ENCODE peak calls at places on chromosomes 16 and 17, in eight cellular contexts. H, Y, J, B, K, S, Q and I are unnamed samples.

GRCh38 chr17:55478971-55479370 is 32.3 kb downstream of the SMIM36 start:
- DNase-seq in H (no peak), Y (no peak), J (no peak), B (no peak), K (no peak), S (no peak), Q (no peak), I (no peak)

GRCh38 chr16:79707867-79708266 is 107.3 kb upstream of the MAF start:
- DNase-seq in H (peak; percentile 30), Y (peak; percentile 78), J (peak; percentile 72), B (no peak), K (no peak), S (peak; percentile 35), Q (peak; percentile 27), I (peak; percentile 51)

GRCh38 chr17:35809855-35810461 is 674 bp downstream of the TAF15 start:
- DNase-seq in H (peak; percentile 66), Y (no peak), J (no peak), B (no peak), K (no peak), S (no peak), Q (peak; percentile 49), I (no peak)

GRCh38 chr16:78915916-78916315 is 684.6 kb downstream of the MAF start:
- DNase-seq in H (no peak), Y (no peak), J (no peak), B (no peak), K (no peak), S (no peak), Q (no peak), I (no peak)

GRCh38 chr17:9074106-9074505 is 52.8 kb downstream of the NTN1 start:
- DNase-seq in H (no peak), Y (peak; percentile 67), J (peak; percentile 85), B (no peak), K (peak; percentile 4), S (no peak), Q (no peak), I (peak; percentile 25)

GRCh38 chr16:78485188-78485898 is 385.9 kb downstream of the WWOX start:
- DNase-seq in H (no peak), Y (no peak), J (no peak), B (no peak), K (no peak), S (no peak), Q (no peak), I (no peak)

GRCh38 chr17:2405247-2405926 is 4.5 kb upstream of the MNT start:
- DNase-seq in H (peak; percentile 53), Y (no peak), J (peak; percentile 70), B (no peak), K (no peak), S (peak; percentile 26), Q (peak; percentile 97), I (no peak)

GRCh38 chr16:84817613-84818012 is 2.2 kb upstream of the CRISPLD2 start:
- DNase-seq in H (no peak), Y (no peak), J (no peak), B (no peak), K (no peak), S (no peak), Q (no peak), I (no peak)

GRCh38 chr16:88681084-88681680 is 5.1 kb downstream of the SNAI3 start:
- DNase-seq in H (no peak), Y (peak; percentile 70), J (peak; percentile 62), B (no peak), K (no peak), S (peak; percentile 61), Q (peak; percentile 14), I (no peak)

GRCh38 chr17:80114758-80115157 is 13.4 kb downstream of the GAA start:
- DNase-seq in H (no peak), Y (no peak), J (no peak), B (no peak), K (no peak), S (no peak), Q (no peak), I (no peak)

GRCh38 chr16:72066747-72067146 is 3.7 kb downstream of the HPR start:
- DNase-seq in H (peak; percentile 54), Y (no peak), J (no peak), B (no peak), K (peak; percentile 13), S (no peak), Q (peak; percentile 15), I (no peak)
- H3K4me1 ChIP-seq in H (no peaks in the 10 kb centered on the region), Y (no peaks in the 10 kb centered on the region), J (peaks cover 6% of the 10 kb centered on the region), B (no peaks in the 10 kb centered on the region), K (no peaks in the 10 kb centered on the region), S (no peaks in the 10 kb centered on the region), Q (no peaks in the 10 kb centered on the region), I (peaks cover 5% of the 10 kb centered on the region)

DNA sequence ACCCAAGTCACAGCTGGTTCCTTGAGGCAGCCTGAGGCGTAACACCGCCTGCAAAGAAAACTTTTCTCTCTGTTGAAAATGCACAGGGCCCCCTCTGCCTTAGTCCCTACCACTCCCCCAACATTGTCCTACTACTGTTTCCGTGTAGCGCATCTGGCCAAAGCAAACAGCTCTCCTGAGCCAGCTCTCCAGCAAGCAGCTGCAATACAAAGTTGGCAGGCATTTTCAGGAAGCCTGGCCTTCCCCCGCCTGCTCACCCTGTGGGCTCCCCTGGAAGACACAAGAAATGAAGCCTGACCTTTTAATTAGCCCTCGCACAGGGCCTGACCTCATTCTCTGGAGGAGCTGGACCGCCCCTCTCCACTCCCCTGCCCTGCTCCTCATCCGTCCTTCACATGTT is 66.7 kb downstream of the SOX9 start:
- DNase-seq in H (no peak), Y (peak; percentile 80), J (no peak), B (no peak), K (no peak), S (peak; percentile 60), Q (no peak), I (peak; percentile 38)
- H3K4me3 ChIP-seq in H (no peak overlapping the region), Y (no peak overlapping the region), J (no peak overlapping the region), B (no peak overlapping the region), K (no peak overlapping the region), S (no peak overlapping the region), Q (no peak overlapping the region), I (no peak overlapping the region)

GRCh38 chr16:68347605-68348004 is 36.8 kb downstream of the PRMT7 start:
- DNase-seq in H (no peak), Y (no peak), J (no peak), B (no peak), K (no peak), S (no peak), Q (no peak), I (no peak)
- H3K4me1 ChIP-seq in H (peaks cover 9% of the 10 kb centered on the region), Y (peaks cover 46% of the 10 kb centered on the region), J (peaks cover 6% of the 10 kb centered on the region), B (no peaks in the 10 kb centered on the region), K (no peaks in the 10 kb centered on the region), S (peaks cover 5% of the 10 kb centered on the region), Q (peaks cover 4% of the 10 kb centered on the region), I (peaks cover 53% of the 10 kb centered on the region)

GRCh38 chr17:51259574-51260236 is at the start of gene MBTD1:
- DNase-seq in H (peak; percentile 97), Y (peak; percentile 97), J (peak; percentile 97), B (peak; percentile 98), K (peak; percentile 99), S (peak; percentile 97), Q (peak; percentile 92), I (peak; percentile 94)

GRCh38 chr17:51256101-51256500 is 3.7 kb downstream of the MBTD1 start:
- DNase-seq in H (peak; percentile 5), Y (no peak), J (no peak), B (no peak), K (no peak), S (no peak), Q (no peak), I (no peak)

GRCh38 chr17:51255673-51256072 is 4.2 kb downstream of the MBTD1 start:
- DNase-seq in H (no peak), Y (no peak), J (no peak), B (no peak), K (no peak), S (no peak), Q (no peak), I (no peak)

GRCh38 chr17:51258756-51259573 is 884 bp downstream of the MBTD1 start:
- DNase-seq in H (peak; percentile 56), Y (no peak), J (peak; percentile 68), B (peak; percentile 52), K (no peak), S (peak; percentile 55), Q (peak; percentile 4), I (peak; percentile 21)

DNA sequence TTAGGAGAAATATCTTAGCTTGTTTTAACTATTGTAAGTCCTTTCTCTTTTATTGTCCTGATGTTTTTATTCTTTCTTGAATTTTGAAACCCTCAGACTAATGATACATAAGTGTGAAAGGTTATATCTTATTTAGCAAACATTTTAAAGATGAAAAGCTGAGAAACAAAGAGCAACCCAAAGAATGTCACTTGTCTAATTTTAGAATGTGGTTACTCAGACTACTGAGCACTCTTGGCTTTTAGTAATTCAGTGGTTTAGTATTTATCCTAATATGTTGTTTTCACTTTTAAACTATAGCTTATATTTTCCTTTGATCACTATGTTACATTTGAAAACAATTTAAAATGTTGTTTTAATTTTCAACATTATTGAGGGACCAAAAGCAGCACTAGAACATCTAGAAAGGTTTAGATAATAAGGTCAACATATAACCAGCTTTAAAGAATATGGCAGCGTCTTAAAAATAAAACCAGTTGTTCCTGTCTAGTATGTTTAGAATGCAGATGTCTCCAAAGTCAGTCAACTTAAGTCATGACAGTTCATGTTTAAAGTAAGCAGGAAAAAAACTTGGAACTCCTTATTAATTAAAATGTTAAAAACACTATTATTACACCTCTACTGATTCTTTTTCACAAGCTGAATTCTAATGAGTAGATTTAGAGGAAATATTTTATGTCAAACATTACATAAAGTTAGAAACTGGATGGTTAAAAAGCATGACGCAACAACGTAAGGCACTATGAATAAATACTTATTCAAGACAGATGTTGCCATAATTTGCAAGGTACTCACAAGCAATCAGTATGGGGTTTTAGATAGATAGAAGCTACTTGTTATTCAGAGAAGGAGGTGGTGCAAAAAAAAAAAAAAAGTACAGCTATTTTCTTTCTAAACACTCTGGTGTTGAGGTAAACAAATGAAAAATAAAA is 2.4 kb downstream of the MBTD1 start:
- DNase-seq in H (no peak), Y (no peak), J (no peak), B (no peak), K (no peak), S (no peak), Q (no peak), I (no peak)
- H3K4me3 ChIP-seq in H (no peak overlapping the region), Y (peak overlapping the region; percentile 99), J (no peak overlapping the region), B (no peak overlapping the region), K (no peak overlapping the region), S (no peak overlapping the region), Q (no peak overlapping the region), I (no peak overlapping the region)

DNA sequence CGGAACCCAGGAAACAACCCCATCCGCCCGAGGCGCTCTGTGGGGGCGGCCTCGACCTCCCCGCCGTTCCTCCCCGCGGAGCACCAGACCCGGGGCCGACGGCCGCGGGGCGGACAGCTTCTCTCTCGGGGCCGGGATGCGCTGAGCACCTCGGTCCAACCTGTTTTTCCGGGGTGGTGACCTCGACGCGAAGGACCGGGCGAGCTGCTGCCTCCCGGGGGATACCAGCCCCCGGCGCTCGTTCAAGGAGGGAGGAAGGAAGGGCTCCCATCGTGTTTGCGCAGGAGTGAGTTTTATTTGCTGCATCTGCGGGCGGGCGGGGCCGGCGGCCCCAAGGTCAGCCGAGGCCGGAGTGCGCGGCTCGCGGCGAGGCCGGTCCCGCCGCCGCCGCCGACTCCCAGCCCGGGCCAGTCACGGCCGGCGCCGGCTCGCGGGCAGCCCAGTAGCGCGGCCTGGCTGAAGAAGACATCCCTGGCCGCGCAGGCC is 460 bp downstream of the DNAJA2 start:
- DNase-seq in H (peak; percentile 63), Y (peak; percentile 64), J (peak; percentile 68), B (peak; percentile 48), K (no peak), S (peak; percentile 53), Q (peak; percentile 37), I (no peak)
- H3K4me1 ChIP-seq in H (peaks cover 18% of the 10 kb centered on the region), Y (peaks cover 49% of the 10 kb centered on the region), J (peaks cover 44% of the 10 kb centered on the region), B (peaks cover 8% of the 10 kb centered on the region), K (peaks cover 11% of the 10 kb centered on the region), S (no peaks in the 10 kb centered on the region), Q (peaks cover 16% of the 10 kb centered on the region), I (peaks cover 34% of the 10 kb centered on the region)